ENCODE peak calls at places on chromosomes 3 and 15, in five cellular contexts. One of them, this sample, is unnamed.

GRCh38 chr15:80915462-80915861 is 74.2 kb downstream of the MESD start:
- DNase-seq in B cell: no peak
- DNase-seq in fibroblast of pulmonary artery: no peak
- DNase-seq in A673: no peak
- DNase-seq in CD8-positive, alpha-beta T cell: no peak
- DNase-seq in this sample: no peak

GRCh38 chr15:73078722-73079121 is 26.5 kb downstream of the NEO1 start:
- DNase-seq in B cell: no peak
- DNase-seq in fibroblast of pulmonary artery: peak
- DNase-seq in A673: peak
- DNase-seq in CD8-positive, alpha-beta T cell: no peak
- DNase-seq in this sample: no peak

GRCh38 chr3:182092662-182093262 is 381.0 kb downstream of the SOX2 start:
- DNase-seq in B cell: no peak
- DNase-seq in fibroblast of pulmonary artery: no peak
- DNase-seq in A673: peak
- DNase-seq in CD8-positive, alpha-beta T cell: no peak
- DNase-seq in this sample: no peak

GRCh38 chr3:170523248-170523647 is 62.6 kb downstream of the SLC7A14 start:
- DNase-seq in B cell: no peak
- DNase-seq in fibroblast of pulmonary artery: peak
- DNase-seq in A673: no peak
- DNase-seq in CD8-positive, alpha-beta T cell: no peak
- DNase-seq in this sample: no peak

GRCh38 chr15:81189583-81190283 is 6.9 kb upstream of the IL16 start:
- DNase-seq in B cell: no peak
- DNase-seq in fibroblast of pulmonary artery: peak
- DNase-seq in A673: peak
- DNase-seq in CD8-positive, alpha-beta T cell: no peak
- DNase-seq in this sample: no peak

GRCh38 chr3:195715583-195716266 is 5.1 kb upstream of the MUC20 start:
- DNase-seq in B cell: no peak
- DNase-seq in fibroblast of pulmonary artery: no peak
- DNase-seq in A673: no peak
- DNase-seq in CD8-positive, alpha-beta T cell: no peak
- DNase-seq in this sample: no peak

GRCh38 chr3:167899090-167899489 is 163.6 kb downstream of the SERPINI1 start:
- DNase-seq in B cell: no peak
- DNase-seq in fibroblast of pulmonary artery: no peak
- DNase-seq in A673: no peak
- DNase-seq in CD8-positive, alpha-beta T cell: no peak
- DNase-seq in this sample: no peak

GRCh38 chr15:57544840-57545239 is 46.9 kb upstream of the MYZAP start:
- DNase-seq in B cell: no peak
- DNase-seq in fibroblast of pulmonary artery: no peak
- DNase-seq in A673: no peak
- DNase-seq in CD8-positive, alpha-beta T cell: no peak
- DNase-seq in this sample: no peak

GRCh38 chr3:30750967-30751366 is 143.5 kb downstream of the GADL1 start:
- DNase-seq in B cell: no peak
- DNase-seq in fibroblast of pulmonary artery: no peak
- DNase-seq in A673: no peak
- DNase-seq in CD8-positive, alpha-beta T cell: no peak
- DNase-seq in this sample: no peak

GRCh38 chr15:73051811-73052678 is at the start of gene NEO1:
- DNase-seq in B cell: peak
- DNase-seq in fibroblast of pulmonary artery: peak
- DNase-seq in A673: peak
- DNase-seq in CD8-positive, alpha-beta T cell: peak
- DNase-seq in this sample: peak

GRCh38 chr15:101147181-101147580 is 104.7 kb downstream of the CHSY1 start:
- DNase-seq in B cell: no peak
- DNase-seq in fibroblast of pulmonary artery: no peak
- DNase-seq in A673: no peak
- DNase-seq in CD8-positive, alpha-beta T cell: no peak
- DNase-seq in this sample: no peak

GRCh38 chr3:141331370-141332318 is 36.7 kb upstream of the ZBTB38 start:
- DNase-seq in B cell: no peak
- DNase-seq in fibroblast of pulmonary artery: peak
- DNase-seq in A673: peak
- DNase-seq in CD8-positive, alpha-beta T cell: no peak
- DNase-seq in this sample: no peak

GRCh38 chr3:87614998-87615397 is 338.6 kb upstream of the POU1F1 start:
- DNase-seq in B cell: no peak
- DNase-seq in fibroblast of pulmonary artery: no peak
- DNase-seq in A673: no peak
- DNase-seq in CD8-positive, alpha-beta T cell: no peak
- DNase-seq in this sample: no peak

GRCh38 chr3:38636464-38636863 is 13.0 kb downstream of the SCN5A start:
- DNase-seq in B cell: no peak
- DNase-seq in fibroblast of pulmonary artery: no peak
- DNase-seq in A673: no peak
- DNase-seq in CD8-positive, alpha-beta T cell: no peak
- DNase-seq in this sample: no peak

GRCh38 chr15:67914537-67915373 is 74.9 kb upstream of the RNU6-1 start:
- DNase-seq in B cell: no peak
- DNase-seq in fibroblast of pulmonary artery: peak
- DNase-seq in A673: no peak
- DNase-seq in CD8-positive, alpha-beta T cell: no peak
- DNase-seq in this sample: no peak

GRCh38 chr15:53880353-53880752 is 97.9 kb upstream of the UNC13C start:
- DNase-seq in B cell: no peak
- DNase-seq in fibroblast of pulmonary artery: no peak
- DNase-seq in A673: no peak
- DNase-seq in CD8-positive, alpha-beta T cell: no peak
- DNase-seq in this sample: no peak

GRCh38 chr15:68730491-68731317 is 90.0 kb downstream of the ANP32A start:
- DNase-seq in B cell: peak
- DNase-seq in fibroblast of pulmonary artery: peak
- DNase-seq in A673: peak
- DNase-seq in CD8-positive, alpha-beta T cell: no peak
- DNase-seq in this sample: no peak

GRCh38 chr3:78645628-78646310 is 1122.0 kb downstream of the ROBO1 start:
- DNase-seq in B cell: peak
- DNase-seq in fibroblast of pulmonary artery: peak
- DNase-seq in A673: peak
- DNase-seq in CD8-positive, alpha-beta T cell: no peak
- DNase-seq in this sample: peak

GRCh38 chr3:170709046-170709445 is 123.2 kb upstream of the SLC7A14 start:
- DNase-seq in B cell: no peak
- DNase-seq in fibroblast of pulmonary artery: peak
- DNase-seq in A673: no peak
- DNase-seq in CD8-positive, alpha-beta T cell: no peak
- DNase-seq in this sample: no peak

GRCh38 chr3:71541313-71541712 is 42.2 kb downstream of the FOXP1 start:
- DNase-seq in B cell: no peak
- DNase-seq in fibroblast of pulmonary artery: peak
- DNase-seq in A673: peak
- DNase-seq in CD8-positive, alpha-beta T cell: no peak
- DNase-seq in this sample: no peak

GRCh38 chr3:65888980-65889706 is 149.6 kb downstream of the MAGI1 start:
- DNase-seq in B cell: no peak
- DNase-seq in fibroblast of pulmonary artery: peak
- DNase-seq in A673: peak
- DNase-seq in CD8-positive, alpha-beta T cell: no peak
- DNase-seq in this sample: no peak

GRCh38 chr15:57873564-57874209 is 167.2 kb downstream of the POLR2M start:
- DNase-seq in B cell: no peak
- DNase-seq in fibroblast of pulmonary artery: peak
- DNase-seq in A673: peak
- DNase-seq in CD8-positive, alpha-beta T cell: no peak
- DNase-seq in this sample: no peak

GRCh38 chr15:33902043-33902442 is 66.3 kb upstream of the CHRM5 start:
- DNase-seq in B cell: no peak
- DNase-seq in fibroblast of pulmonary artery: no peak
- DNase-seq in A673: no peak
- DNase-seq in CD8-positive, alpha-beta T cell: no peak
- DNase-seq in this sample: no peak

GRCh38 chr3:41997702-41998551 is 36.0 kb upstream of the ULK4 start:
- DNase-seq in B cell: peak
- DNase-seq in fibroblast of pulmonary artery: peak
- DNase-seq in A673: peak
- DNase-seq in CD8-positive, alpha-beta T cell: no peak
- DNase-seq in this sample: no peak
- TF ChIP-seq CTCF in B cell: peak
- TF ChIP-seq CTCF in fibroblast of pulmonary artery: peak
- TF ChIP-seq CTCF in A673: peak
- TF ChIP-seq CTCF in CD8-positive, alpha-beta T cell: no peak
- TF ChIP-seq CTCF in this sample: no peak

GRCh38 chr15:99906356-99906755 is 173.1 kb upstream of the LYSMD4 start:
- DNase-seq in B cell: no peak
- DNase-seq in fibroblast of pulmonary artery: no peak
- DNase-seq in A673: no peak
- DNase-seq in CD8-positive, alpha-beta T cell: no peak
- DNase-seq in this sample: no peak

GRCh38 chr15:99911824-99912223 is 178.6 kb upstream of the LYSMD4 start:
- DNase-seq in B cell: no peak
- DNase-seq in fibroblast of pulmonary artery: peak
- DNase-seq in A673: peak
- DNase-seq in CD8-positive, alpha-beta T cell: no peak
- DNase-seq in this sample: no peak

GRCh38 chr15:99906793-99907192 is 173.6 kb upstream of the LYSMD4 start:
- DNase-seq in B cell: no peak
- DNase-seq in fibroblast of pulmonary artery: no peak
- DNase-seq in A673: no peak
- DNase-seq in CD8-positive, alpha-beta T cell: no peak
- DNase-seq in this sample: no peak

GRCh38 chr15:99907698-99908097 is 174.5 kb upstream of the LYSMD4 start:
- DNase-seq in B cell: no peak
- DNase-seq in fibroblast of pulmonary artery: no peak
- DNase-seq in A673: no peak
- DNase-seq in CD8-positive, alpha-beta T cell: no peak
- DNase-seq in this sample: no peak

GRCh38 chr15:99909914-99910313 is 176.7 kb upstream of the LYSMD4 start:
- DNase-seq in B cell: no peak
- DNase-seq in fibroblast of pulmonary artery: no peak
- DNase-seq in A673: no peak
- DNase-seq in CD8-positive, alpha-beta T cell: no peak
- DNase-seq in this sample: peak
- TF ChIP-seq CTCF in B cell: no peak
- TF ChIP-seq CTCF in fibroblast of pulmonary artery: peak
- TF ChIP-seq CTCF in A673: peak
- TF ChIP-seq CTCF in CD8-positive, alpha-beta T cell: no peak
- TF ChIP-seq CTCF in this sample: peak

GRCh38 chr3:80929576-80929975 is 831.9 kb downstream of the GBE1 start:
- DNase-seq in B cell: no peak
- DNase-seq in fibroblast of pulmonary artery: no peak
- DNase-seq in A673: no peak
- DNase-seq in CD8-positive, alpha-beta T cell: no peak
- DNase-seq in this sample: no peak
- TF ChIP-seq CTCF in B cell: no peak
- TF ChIP-seq CTCF in fibroblast of pulmonary artery: no peak
- TF ChIP-seq CTCF in A673: no peak
- TF ChIP-seq CTCF in CD8-positive, alpha-beta T cell: no peak
- TF ChIP-seq CTCF in this sample: no peak

GRCh38 chr3:11509175-11510000 is 134.3 kb downstream of the VGLL4 start:
- DNase-seq in B cell: no peak
- DNase-seq in fibroblast of pulmonary artery: peak
- DNase-seq in A673: peak
- DNase-seq in CD8-positive, alpha-beta T cell: no peak
- DNase-seq in this sample: no peak
- TF ChIP-seq CTCF in B cell: no peak
- TF ChIP-seq CTCF in fibroblast of pulmonary artery: peak
- TF ChIP-seq CTCF in A673: peak
- TF ChIP-seq CTCF in CD8-positive, alpha-beta T cell: no peak
- TF ChIP-seq CTCF in this sample: no peak

DNA sequence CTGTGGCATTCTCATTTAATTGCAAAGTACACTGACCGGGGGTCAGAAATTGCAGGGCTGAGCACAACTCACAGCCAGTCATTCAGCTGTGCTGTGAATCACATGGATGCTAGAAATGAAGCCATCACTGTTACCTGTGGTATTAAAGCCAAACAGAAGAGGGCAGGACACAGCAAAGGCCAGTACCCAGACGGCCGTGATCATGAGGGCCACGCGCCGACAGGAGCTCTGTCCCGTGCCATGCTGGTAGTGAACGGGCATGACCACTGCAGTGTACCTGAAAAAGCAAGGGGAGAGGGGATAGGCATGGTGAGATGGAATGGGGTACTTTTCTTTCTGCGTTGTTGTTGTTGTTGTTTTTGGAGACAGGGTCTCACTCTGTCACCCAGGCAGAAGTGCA is 31.6 kb downstream of the DRD3 start:
- DNase-seq in B cell: no peak
- DNase-seq in fibroblast of pulmonary artery: no peak
- DNase-seq in A673: no peak
- DNase-seq in CD8-positive, alpha-beta T cell: no peak
- DNase-seq in this sample: no peak
- TF ChIP-seq CTCF in B cell: no peak
- TF ChIP-seq CTCF in fibroblast of pulmonary artery: no peak
- TF ChIP-seq CTCF in A673: no peak
- TF ChIP-seq CTCF in CD8-positive, alpha-beta T cell: no peak
- TF ChIP-seq CTCF in this sample: no peak

GRCh38 chr3:47370887-47371697 is 9.7 kb upstream of the PTPN23 start:
- DNase-seq in B cell: peak
- DNase-seq in fibroblast of pulmonary artery: peak
- DNase-seq in A673: no peak
- DNase-seq in CD8-positive, alpha-beta T cell: no peak
- DNase-seq in this sample: peak
- TF ChIP-seq CTCF in B cell: peak
- TF ChIP-seq CTCF in fibroblast of pulmonary artery: peak
- TF ChIP-seq CTCF in A673: no peak
- TF ChIP-seq CTCF in CD8-positive, alpha-beta T cell: peak
- TF ChIP-seq CTCF in this sample: peak

GRCh38 chr3:62233065-62233464 is 140.3 kb downstream of the FEZF2 start:
- DNase-seq in B cell: no peak
- DNase-seq in fibroblast of pulmonary artery: no peak
- DNase-seq in A673: no peak
- DNase-seq in CD8-positive, alpha-beta T cell: no peak
- DNase-seq in this sample: no peak
- TF ChIP-seq CTCF in B cell: no peak
- TF ChIP-seq CTCF in fibroblast of pulmonary artery: no peak
- TF ChIP-seq CTCF in A673: no peak
- TF ChIP-seq CTCF in CD8-positive, alpha-beta T cell: no peak
- TF ChIP-seq CTCF in this sample: no peak